ENCODE peak calls at places on chromosome 13, in six cellular contexts. One of them, this sample, is unnamed.

GRCh38 chr13:48078251-48078656 is 16.6 kb downstream of the MED4 start:
- DNase-seq in lung: no peak
- DNase-seq in sciatic nerve: no peak
- DNase-seq in mucosa of gallbladder: no peak
- DNase-seq in H9: no peak
- DNase-seq in right cardiac atrium: no peak
- DNase-seq in this sample: no peak

GRCh38 chr13:53198017-53198416 is 169.4 kb downstream of the OLFM4 start:
- DNase-seq in lung: no peak
- DNase-seq in sciatic nerve: no peak
- DNase-seq in mucosa of gallbladder: no peak
- DNase-seq in H9: no peak
- DNase-seq in right cardiac atrium: no peak
- DNase-seq in this sample: no peak

GRCh38 chr13:107275945-107276614 is 708.1 kb upstream of the ARGLU1 start:
- DNase-seq in lung: no peak
- DNase-seq in sciatic nerve: no peak
- DNase-seq in mucosa of gallbladder: no peak
- DNase-seq in H9: no peak
- DNase-seq in right cardiac atrium: no peak
- DNase-seq in this sample: no peak

GRCh38 chr13:30726192-30726591 is 9.2 kb upstream of the ALOX5AP start:
- DNase-seq in lung: no peak
- DNase-seq in sciatic nerve: no peak
- DNase-seq in mucosa of gallbladder: no peak
- DNase-seq in H9: no peak
- DNase-seq in right cardiac atrium: no peak
- DNase-seq in this sample: no peak

GRCh38 chr13:34578471-34578870 is 363.6 kb upstream of the NBEA start:
- DNase-seq in lung: no peak
- DNase-seq in sciatic nerve: no peak
- DNase-seq in mucosa of gallbladder: no peak
- DNase-seq in H9: no peak
- DNase-seq in right cardiac atrium: no peak
- DNase-seq in this sample: no peak

GRCh38 chr13:20711301-20712044 is 8.0 kb downstream of the IL17D start:
- DNase-seq in lung: no peak
- DNase-seq in sciatic nerve: no peak
- DNase-seq in mucosa of gallbladder: no peak
- DNase-seq in H9: peak
- DNase-seq in right cardiac atrium: peak
- DNase-seq in this sample: no peak

GRCh38 chr13:23608704-23609413 is 38.6 kb downstream of the TNFRSF19 start:
- DNase-seq in lung: peak
- DNase-seq in sciatic nerve: peak
- DNase-seq in mucosa of gallbladder: peak
- DNase-seq in H9: no peak
- DNase-seq in right cardiac atrium: peak
- DNase-seq in this sample: no peak

GRCh38 chr13:46745062-46745461 is 51.9 kb downstream of the ESD start:
- DNase-seq in lung: no peak
- DNase-seq in sciatic nerve: no peak
- DNase-seq in mucosa of gallbladder: no peak
- DNase-seq in H9: no peak
- DNase-seq in right cardiac atrium: no peak
- DNase-seq in this sample: no peak

GRCh38 chr13:85261757-85262346 is 537.4 kb downstream of the SLITRK6 start:
- DNase-seq in lung: no peak
- DNase-seq in sciatic nerve: no peak
- DNase-seq in mucosa of gallbladder: no peak
- DNase-seq in H9: no peak
- DNase-seq in right cardiac atrium: no peak
- DNase-seq in this sample: no peak

GRCh38 chr13:88979465-88980180 is 1308.5 kb downstream of the SLITRK5 start:
- DNase-seq in lung: no peak
- DNase-seq in sciatic nerve: no peak
- DNase-seq in mucosa of gallbladder: no peak
- DNase-seq in H9: no peak
- DNase-seq in right cardiac atrium: peak
- DNase-seq in this sample: peak

GRCh38 chr13:43291289-43292055 is 268.1 kb downstream of the DNAJC15 start:
- DNase-seq in lung: no peak
- DNase-seq in sciatic nerve: no peak
- DNase-seq in mucosa of gallbladder: no peak
- DNase-seq in H9: no peak
- DNase-seq in right cardiac atrium: no peak
- DNase-seq in this sample: no peak

GRCh38 chr13:28297341-28297740 is 159.0 kb downstream of the PAN3 start:
- DNase-seq in lung: no peak
- DNase-seq in sciatic nerve: no peak
- DNase-seq in mucosa of gallbladder: no peak
- DNase-seq in H9: peak
- DNase-seq in right cardiac atrium: no peak
- DNase-seq in this sample: no peak

GRCh38 chr13:75685239-75685697 is 49.1 kb downstream of the LMO7 start:
- DNase-seq in lung: no peak
- DNase-seq in sciatic nerve: no peak
- DNase-seq in mucosa of gallbladder: no peak
- DNase-seq in H9: peak
- DNase-seq in right cardiac atrium: no peak
- DNase-seq in this sample: peak

GRCh38 chr13:36344173-36344572 is 2.0 kb downstream of the SPART start:
- DNase-seq in lung: no peak
- DNase-seq in sciatic nerve: no peak
- DNase-seq in mucosa of gallbladder: no peak
- DNase-seq in H9: no peak
- DNase-seq in right cardiac atrium: no peak
- DNase-seq in this sample: no peak

GRCh38 chr13:69660155-69660554 is 447.5 kb upstream of the ATXN8OS start:
- DNase-seq in lung: no peak
- DNase-seq in sciatic nerve: no peak
- DNase-seq in mucosa of gallbladder: no peak
- DNase-seq in H9: no peak
- DNase-seq in right cardiac atrium: no peak
- DNase-seq in this sample: no peak

GRCh38 chr13:68540244-68540643 is 1310.1 kb upstream of the PCDH9 start:
- DNase-seq in lung: no peak
- DNase-seq in sciatic nerve: no peak
- DNase-seq in mucosa of gallbladder: no peak
- DNase-seq in H9: no peak
- DNase-seq in right cardiac atrium: no peak
- DNase-seq in this sample: no peak

GRCh38 chr13:20442798-20443381 is 82.8 kb downstream of the CRYL1 start:
- DNase-seq in lung: no peak
- DNase-seq in sciatic nerve: no peak
- DNase-seq in mucosa of gallbladder: no peak
- DNase-seq in H9: no peak
- DNase-seq in right cardiac atrium: no peak
- DNase-seq in this sample: no peak

GRCh38 chr13:50236898-50237318 is 221.7 kb downstream of the KCNRG start:
- DNase-seq in lung: no peak
- DNase-seq in sciatic nerve: no peak
- DNase-seq in mucosa of gallbladder: no peak
- DNase-seq in H9: no peak
- DNase-seq in right cardiac atrium: no peak
- DNase-seq in this sample: no peak

GRCh38 chr13:92802776-92803175 is 423.8 kb upstream of the GPC6 start:
- DNase-seq in lung: no peak
- DNase-seq in sciatic nerve: no peak
- DNase-seq in mucosa of gallbladder: no peak
- DNase-seq in H9: no peak
- DNase-seq in right cardiac atrium: no peak
- DNase-seq in this sample: no peak

GRCh38 chr13:111292710-111293485 is 27.5 kb upstream of the TEX29 start:
- DNase-seq in lung: no peak
- DNase-seq in sciatic nerve: no peak
- DNase-seq in mucosa of gallbladder: no peak
- DNase-seq in H9: no peak
- DNase-seq in right cardiac atrium: no peak
- DNase-seq in this sample: no peak

GRCh38 chr13:20425819-20426219 is 99.8 kb downstream of the CRYL1 start:
- DNase-seq in lung: no peak
- DNase-seq in sciatic nerve: no peak
- DNase-seq in mucosa of gallbladder: no peak
- DNase-seq in H9: no peak
- DNase-seq in right cardiac atrium: no peak
- DNase-seq in this sample: no peak

GRCh38 chr13:113647351-113648217 is 10.4 kb downstream of the ATP4B start:
- DNase-seq in lung: peak
- DNase-seq in sciatic nerve: peak
- DNase-seq in mucosa of gallbladder: peak
- DNase-seq in H9: no peak
- DNase-seq in right cardiac atrium: peak
- DNase-seq in this sample: peak

GRCh38 chr13:36362251-36362650 is 16.1 kb upstream of the SPART start:
- DNase-seq in lung: no peak
- DNase-seq in sciatic nerve: no peak
- DNase-seq in mucosa of gallbladder: no peak
- DNase-seq in H9: no peak
- DNase-seq in right cardiac atrium: no peak
- DNase-seq in this sample: no peak

GRCh38 chr13:20873348-20873747 is 29.2 kb downstream of the XPO4 start:
- DNase-seq in lung: no peak
- DNase-seq in sciatic nerve: no peak
- DNase-seq in mucosa of gallbladder: no peak
- DNase-seq in H9: no peak
- DNase-seq in right cardiac atrium: no peak
- DNase-seq in this sample: no peak

GRCh38 chr13:45133396-45134118 is 13.2 kb downstream of the GTF2F2 start:
- DNase-seq in lung: no peak
- DNase-seq in sciatic nerve: no peak
- DNase-seq in mucosa of gallbladder: no peak
- DNase-seq in H9: no peak
- DNase-seq in right cardiac atrium: no peak
- DNase-seq in this sample: no peak

GRCh38 chr13:34006011-34006410 is 188.1 kb downstream of the RFC3 start:
- DNase-seq in lung: no peak
- DNase-seq in sciatic nerve: no peak
- DNase-seq in mucosa of gallbladder: no peak
- DNase-seq in H9: no peak
- DNase-seq in right cardiac atrium: no peak
- DNase-seq in this sample: no peak

GRCh38 chr13:110433014-110433413 is 125.9 kb downstream of the COL4A2 start:
- DNase-seq in lung: no peak
- DNase-seq in sciatic nerve: no peak
- DNase-seq in mucosa of gallbladder: no peak
- DNase-seq in H9: no peak
- DNase-seq in right cardiac atrium: peak
- DNase-seq in this sample: no peak

GRCh38 chr13:110353339-110353977 is 46.4 kb downstream of the COL4A2 start:
- DNase-seq in lung: peak
- DNase-seq in sciatic nerve: no peak
- DNase-seq in mucosa of gallbladder: no peak
- DNase-seq in H9: no peak
- DNase-seq in right cardiac atrium: no peak
- DNase-seq in this sample: no peak

GRCh38 chr13:110415669-110416068 is 108.6 kb downstream of the COL4A2 start:
- DNase-seq in lung: no peak
- DNase-seq in sciatic nerve: no peak
- DNase-seq in mucosa of gallbladder: no peak
- DNase-seq in H9: peak
- DNase-seq in right cardiac atrium: no peak
- DNase-seq in this sample: no peak

GRCh38 chr13:59746291-59746962 is 417.3 kb downstream of the DIAPH3 start:
- DNase-seq in lung: no peak
- DNase-seq in sciatic nerve: no peak
- DNase-seq in mucosa of gallbladder: no peak
- DNase-seq in H9: no peak
- DNase-seq in right cardiac atrium: no peak
- DNase-seq in this sample: no peak